ENCODE peak calls at places on chromosome 6, in four cellular contexts. E, B, W and M are unnamed samples.

GRCh38 chr6:69349776-69350175 is 447.0 kb downstream of the LMBRD1 start:
- DNase-seq in W (no peak), B (no peak), E (no peak), M (no peak)

GRCh38 chr6:112990971-112991370 is 643.8 kb downstream of the RFPL4B start:
- DNase-seq in E (no peak), W (no peak), B (peak; percentile 20), M (no peak)

GRCh38 chr6:105021399-105021798 is 64.5 kb downstream of the LIN28B start:
- DNase-seq in E (no peak), W (no peak), B (no peak), M (no peak)

GRCh38 chr6:41073203-41073967 is 611 bp downstream of the NFYA start:
- DNase-seq in W (peak; percentile 97), E (peak; percentile 93), B (no peak), M (peak; percentile 92)

GRCh38 chr6:125670586-125670985 is 78.8 kb upstream of the HEY2 start:
- DNase-seq in W (no peak), E (no peak), B (peak; percentile 1), M (peak; percentile 57)

GRCh38 chr6:34920097-34920496 is 31.0 kb downstream of the ANKS1A start:
- DNase-seq in E (no peak), B (no peak), W (no peak), M (no peak)

GRCh38 chr6:73728548-73729205 is 32.7 kb downstream of the CD109 start:
- DNase-seq in E (no peak), W (no peak), B (no peak), M (no peak)

GRCh38 chr6:44524491-44525227 is 137.2 kb downstream of the CDC5L start:
- DNase-seq in W (no peak), B (no peak), E (no peak), M (no peak)

GRCh38 chr6:35360349-35361138 is 18.2 kb downstream of the PPARD start:
- DNase-seq in W (no peak), B (peak; percentile 52), E (peak; percentile 76), M (peak; percentile 72)

GRCh38 chr6:35727206-35727934 is 9.5 kb upstream of the ARMC12 start:
- DNase-seq in B (peak; percentile 76), W (no peak), E (no peak), M (peak; percentile 99)

GRCh38 chr6:36207155-36207554 is 10.6 kb downstream of the BRPF3 start:
- DNase-seq in B (no peak), W (no peak), E (no peak), M (no peak)

GRCh38 chr6:28758046-28758817 is 165.6 kb downstream of the TRIM27 start:
- DNase-seq in E (no peak), W (no peak), B (no peak), M (no peak)

GRCh38 chr6:158009935-158010585 is 28.4 kb downstream of the SYNJ2 start:
- DNase-seq in E (peak; percentile 25), W (peak; percentile 41), B (no peak), M (peak; percentile 45)

GRCh38 chr6:107767637-107768036 is 56.5 kb downstream of the SCML4 start:
- DNase-seq in W (no peak), B (no peak), E (no peak), M (no peak)

GRCh38 chr6:107730106-107730505 is 94.0 kb downstream of the SCML4 start:
- DNase-seq in B (no peak), W (no peak), E (no peak), M (no peak)

GRCh38 chr6:52511572-52512151 is 65.2 kb downstream of the TRAM2 start:
- DNase-seq in W (no peak), B (peak; percentile 75), E (no peak), M (no peak)

GRCh38 chr6:69775941-69776340 is 20.9 kb downstream of the LMBRD1 start:
- DNase-seq in B (no peak), E (no peak), W (no peak), M (no peak)

GRCh38 chr6:37310980-37311379 is 42.8 kb upstream of the RNF8 start:
- DNase-seq in W (no peak), E (no peak), B (no peak), M (no peak)

GRCh38 chr6:30615219-30615957 is 1.7 kb downstream of the PPP1R10 start:
- DNase-seq in B (peak; percentile 85), E (no peak), W (no peak), M (peak; percentile 71)

GRCh38 chr6:125810435-125810834 is 19.7 kb downstream of the NCOA7 start:
- DNase-seq in E (no peak), B (no peak), W (no peak), M (no peak)

GRCh38 chr6:135314543-135314942 is 133.4 kb downstream of the MYB start:
- DNase-seq in B (no peak), W (no peak), E (no peak), M (no peak)

GRCh38 chr6:168180548-168181011 is 101.6 kb upstream of the FRMD1 start:
- DNase-seq in E (no peak), B (no peak), W (no peak), M (peak; percentile 48)

GRCh38 chr6:166333172-166333995 is 9.0 kb downstream of the SFT2D1 start:
- DNase-seq in B (no peak), W (peak; percentile 74), E (no peak), M (no peak)

GRCh38 chr6:9412951-9413559 is 977.7 kb upstream of the SLC35B3 start:
- DNase-seq in E (no peak), B (peak; percentile 40), W (no peak), M (no peak)

GRCh38 chr6:146336200-146336599 is 207.4 kb upstream of the RAB32 start:
- DNase-seq in B (no peak), W (no peak), E (no peak), M (no peak)

GRCh38 chr6:34067814-34068213 is 78.1 kb downstream of the GRM4 start:
- DNase-seq in E (no peak), B (peak; percentile 36), W (no peak), M (no peak)

GRCh38 chr6:19892250-19892649 is 55.1 kb downstream of the ID4 start:
- DNase-seq in W (no peak), E (peak; percentile 79), B (no peak), M (no peak)

GRCh38 chr6:13635948-13636658 is 21.0 kb downstream of the NOL7 start:
- DNase-seq in W (no peak), B (no peak), E (no peak), M (no peak)

GRCh38 chr6:70282906-70283461 is 19.9 kb downstream of the COL9A1 start:
- DNase-seq in B (no peak), E (peak; percentile 46), W (peak; percentile 62), M (no peak)

GRCh38 chr6:43698584-43699349 is 11.2 kb upstream of the MRPS18A start:
- DNase-seq in B (peak; percentile 55), E (no peak), W (no peak), M (no peak)

GRCh38 chr6:116255246-116255800 is 1.4 kb upstream of the TSPYL4 start:
- DNase-seq in E (no peak), B (peak; percentile 37), W (no peak), M (no peak)
- H3K4me3 ChIP-seq in E (no peak overlapping the region), B (peak overlapping the region; percentile 96), W (no peak overlapping the region), M (no peak overlapping the region)

DNA sequence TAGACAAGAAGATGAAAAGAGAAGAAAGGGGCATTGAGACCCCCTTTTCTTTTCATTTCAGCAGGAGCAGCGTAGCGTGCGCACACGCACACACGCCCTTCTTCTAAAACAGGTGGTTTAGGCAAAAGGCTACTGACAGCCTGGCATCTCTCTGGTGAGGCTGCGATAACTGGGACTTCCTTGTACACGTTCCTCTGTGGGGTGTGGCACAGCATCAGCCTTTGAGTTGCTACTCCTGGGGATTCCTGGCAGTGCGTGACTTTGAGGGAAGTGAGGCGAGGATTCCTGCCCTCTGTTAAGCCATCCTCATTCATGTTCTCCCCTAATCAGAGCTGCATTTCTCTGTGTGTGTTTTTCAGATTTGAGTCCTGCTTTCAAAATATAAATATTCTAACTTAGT is 94.7 kb downstream of the TMEM170B start:
- DNase-seq in W (no peak), B (peak; percentile 19), E (no peak), M (no peak)
- H3K4me1 ChIP-seq in W (no peaks in the 10 kb centered on the region), B (peaks cover 6% of the 10 kb centered on the region), E (peaks cover 24% of the 10 kb centered on the region), M (no peaks in the 10 kb centered on the region)

DNA sequence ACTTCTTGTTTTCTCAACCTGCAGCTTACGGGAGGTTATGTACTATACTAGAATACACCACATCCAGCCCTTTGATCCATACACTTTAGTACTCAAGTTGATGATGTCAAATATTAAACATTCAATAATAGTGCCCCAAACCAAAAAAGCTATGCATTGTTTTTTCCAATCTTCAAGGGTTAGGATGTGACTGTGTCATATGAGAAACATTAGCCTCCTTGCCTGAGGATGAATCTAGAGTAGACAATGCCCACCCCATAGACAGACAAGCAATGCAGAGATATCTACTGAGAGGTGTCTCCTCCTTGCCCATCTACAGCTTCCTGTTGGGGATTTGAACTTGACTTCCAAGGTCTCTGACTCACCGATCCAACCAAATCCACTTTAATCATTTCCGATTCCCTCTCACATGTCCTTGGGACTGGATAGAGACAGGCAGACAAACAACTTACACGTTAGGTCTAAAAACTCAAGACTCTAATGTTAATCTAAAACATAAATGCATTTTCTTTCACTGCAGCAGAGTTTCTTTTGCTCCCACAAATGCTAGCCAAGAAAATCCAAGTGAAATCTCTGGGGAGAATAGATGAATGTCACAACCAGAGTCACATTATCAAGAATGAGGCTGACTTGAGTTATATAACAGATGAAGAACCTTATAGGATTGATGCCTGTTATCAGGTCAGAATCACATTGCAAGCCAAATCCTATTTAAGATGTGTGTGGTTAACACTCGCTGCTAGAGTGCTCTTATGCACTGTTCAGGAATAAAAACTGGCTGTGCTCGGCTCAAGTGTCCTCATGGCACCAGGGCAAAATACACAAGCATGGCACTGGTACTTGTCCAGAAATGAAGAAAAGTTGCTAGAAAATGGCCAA is 75.5 kb upstream of the TNFAIP3 start:
- DNase-seq in B (no peak), W (no peak), E (no peak), M (no peak)
- H3K4me3 ChIP-seq in B (no peak overlapping the region), W (no peak overlapping the region), E (no peak overlapping the region), M (no peak overlapping the region)

DNA sequence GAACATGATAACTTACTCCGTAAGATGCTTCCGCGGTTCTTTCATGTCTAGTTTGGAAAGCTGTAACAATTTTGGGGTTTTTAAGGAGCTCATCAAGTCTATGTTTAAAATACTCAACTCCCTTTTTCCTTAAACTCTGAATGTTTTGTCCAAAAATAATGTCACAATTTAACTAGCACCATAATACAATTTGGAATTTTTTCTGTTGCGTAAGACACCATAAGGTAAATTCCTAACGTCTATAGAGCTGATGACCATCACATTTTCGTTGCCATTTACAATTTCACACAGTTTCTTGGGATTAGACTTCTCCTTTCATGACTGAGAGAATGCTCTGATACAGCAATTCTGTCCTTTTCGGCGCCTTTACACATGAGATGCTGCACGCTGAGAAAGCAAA is 26.7 kb upstream of the FOXF2 start:
- DNase-seq in E (no peak), B (no peak), W (no peak), M (no peak)
- H3K4me1 ChIP-seq in E (no peaks in the 10 kb centered on the region), B (peaks cover 21% of the 10 kb centered on the region), W (no peaks in the 10 kb centered on the region), M (peaks cover 13% of the 10 kb centered on the region)